ENCODE peak calls at places on chromosome 1, in nine cellular contexts. E, X, A, O, Y, H, D, J and K are unnamed samples.

GRCh38 chr1:24126023-24126671 is 14.2 kb upstream of the MYOM3 start:
- DNase-seq in J (peak; percentile 28), A (peak; percentile 48), X (no peak), Y (no peak), H (no peak), D (no peak), O (no peak), E (peak; percentile 29), K (no peak)

GRCh38 chr1:33985656-33986055 is 121.8 kb downstream of the HMGB4 start:
- DNase-seq in X (no peak), Y (no peak), A (peak; percentile 46), H (no peak), D (no peak), E (peak; percentile 3), J (no peak), O (no peak), K (no peak)

GRCh38 chr1:42756956-42757891 is 9.6 kb downstream of the P3H1 start:
- DNase-seq in J (no peak), X (no peak), H (peak; percentile 83), D (no peak), O (no peak), E (peak; percentile 72), Y (no peak), A (peak; percentile 71), K (peak; percentile 61)

GRCh38 chr1:33121728-33122127 is 40.8 kb downstream of the AZIN2 start:
- DNase-seq in A (no peak), O (no peak), E (no peak), X (no peak), H (no peak), J (no peak), Y (no peak), D (no peak), K (no peak)

GRCh38 chr1:22271847-22272801 is 129.2 kb upstream of the WNT4 start:
- DNase-seq in O (no peak), J (no peak), E (no peak), X (no peak), Y (no peak), D (no peak), H (no peak), A (no peak), K (no peak)

GRCh38 chr1:54996359-54996868 is 2.3 kb upstream of the BSND start:
- DNase-seq in D (peak; percentile 70), J (no peak), Y (peak; percentile 80), O (peak; percentile 85), E (peak; percentile 47), H (peak; percentile 88), X (peak; percentile 57), A (peak; percentile 62), K (peak; percentile 79)

GRCh38 chr1:173445164-173445563 is 32.0 kb upstream of the PRDX6 start:
- DNase-seq in E (no peak), X (no peak), J (no peak), A (no peak), Y (no peak), D (no peak), H (no peak), O (no peak), K (no peak)

GRCh38 chr1:31095298-31095981 is 29.9 kb upstream of the PUM1 start:
- DNase-seq in J (no peak), E (peak; percentile 79), A (peak; percentile 67), O (no peak), Y (no peak), X (no peak), D (no peak), H (no peak), K (no peak)

DNA sequence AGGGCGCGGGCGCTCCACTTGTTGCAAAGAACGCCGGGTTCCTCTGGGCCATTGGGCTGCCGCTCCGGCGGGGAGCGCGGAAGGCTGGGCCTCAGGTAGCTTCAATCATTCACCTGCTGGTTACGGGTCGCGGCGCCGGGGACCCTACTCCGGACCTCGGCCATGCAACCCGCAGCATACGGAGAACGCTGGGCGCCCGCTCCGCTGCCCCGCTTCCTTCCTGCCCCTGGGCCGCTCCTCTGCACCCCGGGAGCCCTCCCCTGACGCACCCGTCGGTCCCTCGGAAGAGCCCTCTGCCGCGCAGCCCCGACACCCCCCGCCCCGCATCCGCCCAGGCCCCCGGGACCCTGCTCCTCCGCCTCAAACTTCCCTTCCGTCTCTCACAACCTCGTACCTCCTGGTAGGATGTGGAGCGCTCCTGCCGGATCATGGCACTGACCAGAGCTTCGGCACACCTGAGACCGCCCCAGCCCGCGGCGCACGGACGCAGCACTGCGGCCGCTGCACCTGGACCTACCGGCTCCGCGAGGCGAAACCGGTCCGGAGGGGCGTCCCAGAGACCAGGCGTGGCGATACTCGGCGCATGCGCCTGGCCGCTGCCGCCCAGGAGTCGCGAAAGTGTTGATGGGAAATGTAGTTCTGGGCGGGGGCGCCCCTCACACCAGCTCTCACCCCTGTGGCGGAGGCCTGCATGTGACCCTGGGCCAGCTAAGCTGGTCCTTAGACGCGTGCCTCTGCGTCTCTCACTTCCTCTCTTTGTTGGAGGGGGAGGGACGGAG is at the start of gene PACC1:
- DNase-seq in H (peak; percentile 91), J (peak; percentile 85), E (peak; percentile 80), O (peak; percentile 92), X (peak; percentile 93), Y (peak; percentile 91), D (peak; percentile 92), A (peak; percentile 79), K (peak; percentile 94)
- TF ChIP-seq CTCF in H (peak; percentile 16), J (no peak), E (no peak), O (no peak), X (no peak), Y (no peak), D (peak; percentile 36), A (no peak), K (peak; percentile 13)

GRCh38 chr1:205128050-205128449 is 6.3 kb upstream of the RBBP5 start:
- DNase-seq in A (peak; percentile 36), D (no peak), E (no peak), Y (no peak), X (no peak), J (no peak), O (no peak), H (no peak), K (no peak)

GRCh38 chr1:205124726-205125125 is 2.9 kb upstream of the RBBP5 start:
- DNase-seq in O (no peak), D (no peak), Y (no peak), X (no peak), H (no peak), E (no peak), A (no peak), J (no peak), K (no peak)

GRCh38 chr1:205129447-205130029 is 7.8 kb upstream of the RBBP5 start:
- DNase-seq in J (no peak), X (no peak), D (no peak), H (no peak), Y (no peak), A (no peak), O (no peak), E (no peak), K (no peak)

GRCh38 chr1:205122489-205122882 is 708 bp upstream of the RBBP5 start:
- DNase-seq in E (no peak), D (no peak), H (no peak), Y (no peak), A (no peak), O (no peak), X (no peak), J (no peak), K (no peak)

DNA sequence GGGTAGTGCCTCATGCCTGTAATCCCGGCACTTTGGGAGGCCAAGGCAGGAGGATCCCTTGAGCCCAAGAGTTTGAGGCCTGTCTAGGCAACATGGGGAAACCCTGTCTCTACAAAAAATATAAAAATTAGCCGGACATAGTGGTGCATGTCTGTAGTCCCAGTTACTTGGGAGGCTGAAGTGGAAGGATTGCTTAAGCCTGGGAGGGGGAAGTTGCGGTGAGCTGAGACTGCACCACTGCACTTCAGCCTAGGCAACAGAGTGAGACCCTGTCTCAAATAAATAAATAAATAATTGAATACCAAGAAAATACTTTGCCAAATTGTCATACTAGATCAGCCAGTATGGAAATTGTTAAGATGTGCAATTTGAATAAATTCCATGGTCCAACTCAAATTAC is 5.9 kb upstream of the RBBP5 start:
- DNase-seq in H (no peak), Y (no peak), E (no peak), D (no peak), A (no peak), X (no peak), O (no peak), J (no peak), K (no peak)
- TF ChIP-seq CTCF in H (no peak), Y (no peak), E (no peak), D (no peak), A (no peak), X (no peak), O (no peak), J (no peak), K (no peak)

GRCh38 chr1:202752799-202753198 is 42.5 kb upstream of the SYT2 start:
- DNase-seq in E (peak; percentile 42), J (no peak), X (no peak), A (no peak), H (no peak), O (no peak), Y (no peak), D (no peak), K (no peak)

GRCh38 chr1:202745313-202745888 is 35.1 kb upstream of the SYT2 start:
- DNase-seq in A (no peak), J (no peak), Y (no peak), X (no peak), E (no peak), H (no peak), O (no peak), D (no peak), K (no peak)

GRCh38 chr1:202750024-202750423 is 39.8 kb upstream of the SYT2 start:
- DNase-seq in O (no peak), A (no peak), X (no peak), E (no peak), D (no peak), H (no peak), J (no peak), Y (no peak), K (no peak)

GRCh38 chr1:202750761-202751160 is 40.5 kb upstream of the SYT2 start:
- DNase-seq in E (no peak), H (no peak), A (no peak), J (no peak), O (no peak), D (no peak), X (no peak), Y (no peak), K (no peak)
- TF ChIP-seq CTCF in E (peak; percentile 10), H (peak; percentile 16), A (no peak), J (no peak), O (peak; percentile 44), D (no peak), X (no peak), Y (no peak), K (no peak)

GRCh38 chr1:223708001-223708359 is 4.4 kb upstream of the CAPN2 start:
- DNase-seq in A (no peak), X (no peak), Y (no peak), H (no peak), D (no peak), J (no peak), E (no peak), O (no peak), K (no peak)

GRCh38 chr1:223710179-223711133 is 1.9 kb upstream of the CAPN2 start:
- DNase-seq in X (no peak), Y (no peak), A (no peak), O (no peak), H (no peak), D (no peak), J (no peak), E (no peak), K (no peak)

GRCh38 chr1:223711173-223711572 is 1.2 kb upstream of the CAPN2 start:
- DNase-seq in E (peak; percentile 60), J (no peak), X (no peak), O (no peak), D (no peak), A (peak; percentile 59), H (peak; percentile 50), Y (no peak), K (no peak)

GRCh38 chr1:223708651-223709268 is 3.6 kb upstream of the CAPN2 start:
- DNase-seq in O (no peak), Y (peak; percentile 24), A (no peak), E (no peak), D (no peak), H (no peak), J (no peak), X (no peak), K (no peak)

DNA sequence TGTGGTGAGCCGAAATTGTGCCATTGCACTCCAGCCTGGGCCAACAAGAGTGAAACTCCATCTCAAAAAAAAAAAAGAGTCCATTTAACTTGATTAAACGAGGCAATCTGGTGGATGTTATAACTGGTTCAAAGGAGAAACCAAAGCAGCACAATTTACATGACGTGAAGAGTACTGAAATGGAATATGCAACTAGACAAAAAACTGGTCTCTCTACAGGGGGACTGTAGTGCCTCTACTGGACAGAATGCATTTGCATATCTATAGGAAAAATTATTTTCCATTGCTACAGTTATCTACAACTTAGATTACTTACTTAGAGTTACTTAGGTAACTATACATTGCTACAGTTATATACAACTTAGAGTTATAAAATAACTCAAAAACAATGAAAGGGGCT is 2.7 kb upstream of the CAPN2 start:
- DNase-seq in O (no peak), Y (no peak), E (peak; percentile 67), D (no peak), X (no peak), A (peak; percentile 52), H (peak; percentile 46), J (no peak), K (no peak)
- TF ChIP-seq CTCF in O (no peak), Y (no peak), E (peak; percentile 71), D (peak; percentile 37), X (no peak), A (peak; percentile 66), H (peak; percentile 55), J (peak; percentile 35), K (no peak)